ENCODE peak calls at places on chromosomes 2 and 18, in four cellular contexts. One of them, this sample, is unnamed.
A peak's percentile ranks its signal among the peaks of the same experiment; 100 is the strongest.

GRCh38 chr2:43406643-43407042 is 180.2 kb upstream of the ZFP36L2 start:
- DNase-seq in iPS-NIHi11: no peak
- DNase-seq in fibroblast of lung: no peak
- DNase-seq in mucosa of descending colon: no peak
- DNase-seq in this sample: no peak

GRCh38 chr2:238415036-238415764 is 11.5 kb upstream of the ASB1 start:
- DNase-seq in fibroblast of lung: no peak
- DNase-seq in mucosa of descending colon: no peak
- DNase-seq in iPS-NIHi11: no peak
- DNase-seq in this sample: no peak

GRCh38 chr2:77521931-77522470 is at the start of gene LRRTM4:
- DNase-seq in fibroblast of lung: peak; percentile 2
- DNase-seq in mucosa of descending colon: no peak
- DNase-seq in iPS-NIHi11: peak; percentile 13
- DNase-seq in this sample: no peak

GRCh38 chr18:79507076-79507545 is 111.4 kb downstream of the NFATC1 start:
- DNase-seq in iPS-NIHi11: no peak
- DNase-seq in fibroblast of lung: peak; percentile 75
- DNase-seq in mucosa of descending colon: peak; percentile 68
- DNase-seq in this sample: no peak

GRCh38 chr2:10765914-10766313 is 44.5 kb downstream of the ATP6V1C2 start:
- DNase-seq in fibroblast of lung: no peak
- DNase-seq in mucosa of descending colon: peak; percentile 31
- DNase-seq in iPS-NIHi11: no peak
- DNase-seq in this sample: no peak

GRCh38 chr2:172438741-172439508 is 11.5 kb downstream of the ITGA6 start:
- DNase-seq in iPS-NIHi11: peak; percentile 44
- DNase-seq in fibroblast of lung: peak; percentile 52
- DNase-seq in mucosa of descending colon: peak; percentile 63
- DNase-seq in this sample: no peak

GRCh38 chr18:71682591-71682990 is 861.6 kb downstream of the CBLN2 start:
- DNase-seq in iPS-NIHi11: no peak
- DNase-seq in fibroblast of lung: peak; percentile 13
- DNase-seq in mucosa of descending colon: no peak
- DNase-seq in this sample: no peak

GRCh38 chr18:48785091-48785614 is 165.6 kb downstream of the SMAD7 start:
- DNase-seq in fibroblast of lung: no peak
- DNase-seq in mucosa of descending colon: peak; percentile 61
- DNase-seq in iPS-NIHi11: no peak
- DNase-seq in this sample: peak; percentile 14

GRCh38 chr18:356763-357162 is 88.9 kb upstream of the THOC1 start:
- DNase-seq in fibroblast of lung: no peak
- DNase-seq in iPS-NIHi11: no peak
- DNase-seq in mucosa of descending colon: no peak
- DNase-seq in this sample: no peak